ENCODE peak calls at places on chromosome 22, in ten cellular contexts. P, D, B, W, X, U, V, L, T and Q are unnamed samples.

GRCh38 chr22:23856721-23857605 is 712 bp upstream of the SLC2A11 start:
- DNase-seq in P (peak), D (no peak), B (no peak), W (peak), X (no peak), U (no peak), V (peak), L (peak), T (no peak), Q (peak)

GRCh38 chr22:33748714-33749113 is 171.6 kb downstream of the LARGE1 start:
- DNase-seq in P (no peak), D (no peak), B (no peak), W (no peak), X (no peak), U (no peak), V (no peak), L (no peak), T (no peak), Q (no peak)

GRCh38 chr22:41998361-41999261 is at the start of gene WBP2NL:
- DNase-seq in P (peak), D (peak), B (peak), W (peak), X (peak), U (no peak), V (peak), L (peak), T (peak), Q (peak)

GRCh38 chr22:21564411-21564810 is 3.1 kb upstream of the UBE2L3 start:
- DNase-seq in P (no peak), D (no peak), B (no peak), W (no peak), X (no peak), U (no peak), V (no peak), L (no peak), T (no peak), Q (no peak)

GRCh38 chr22:35430897-35431322 is 31.0 kb downstream of the MCM5 start:
- DNase-seq in P (peak), D (peak), B (peak), W (peak), X (peak), U (peak), V (peak), L (peak), T (peak), Q (peak)

GRCh38 chr22:36026741-36027140 is 1.9 kb downstream of the RBFOX2 start:
- DNase-seq in P (peak), D (no peak), B (no peak), W (peak), X (peak), U (no peak), V (peak), L (no peak), T (no peak), Q (peak)

GRCh38 chr22:46798366-46799057 is 36.1 kb downstream of the TBC1D22A start:
- DNase-seq in P (peak), D (peak), B (peak), W (peak), X (peak), U (peak), V (peak), L (peak), T (peak), Q (peak)

GRCh38 chr22:17370766-17371181 is 1.5 kb downstream of the CECR2 start:
- DNase-seq in P (no peak), D (no peak), B (no peak), W (no peak), X (no peak), U (no peak), V (no peak), L (no peak), T (no peak), Q (no peak)

GRCh38 chr22:42717197-42717967 is 3.3 kb downstream of the A4GALT start:
- DNase-seq in P (peak), D (no peak), B (no peak), W (no peak), X (no peak), U (no peak), V (peak), L (no peak), T (no peak), Q (no peak)

GRCh38 chr22:41074466-41074865 is 17.9 kb upstream of the EP300 start:
- DNase-seq in P (no peak), D (no peak), B (no peak), W (no peak), X (no peak), U (no peak), V (no peak), L (no peak), T (no peak), Q (no peak)

GRCh38 chr22:50319503-50319951 is 7.3 kb downstream of the DENND6B start:
- DNase-seq in P (no peak), D (no peak), B (no peak), W (no peak), X (no peak), U (no peak), V (no peak), L (no peak), T (no peak), Q (no peak)

GRCh38 chr22:45389546-45389945 is 23.9 kb downstream of the SMC1B start:
- DNase-seq in P (no peak), D (no peak), B (no peak), W (no peak), X (no peak), U (no peak), V (no peak), L (no peak), T (no peak), Q (no peak)

GRCh38 chr22:46119729-46120419 is 30.5 kb upstream of the PPARA start:
- DNase-seq in P (peak), D (no peak), B (no peak), W (peak), X (no peak), U (no peak), V (no peak), L (no peak), T (no peak), Q (peak)

GRCh38 chr22:24696551-24697001 is 77.9 kb downstream of the PIWIL3 start:
- DNase-seq in P (no peak), D (no peak), B (no peak), W (no peak), X (no peak), U (no peak), V (no peak), L (no peak), T (no peak), Q (no peak)